ENCODE peak calls at places on chromosomes 11 and 22, in four cellular contexts. One of them, this sample, is unnamed.

GRCh38 chr11:85627332-85627997 is at the start of gene DLG2:
- DNase-seq in non-pigmented ciliary epithelial cell: no peak
- DNase-seq in NCI-H1092: peak
- DNase-seq in neural crest cell: no peak
- DNase-seq in this sample: peak

GRCh38 chr11:91790873-91791468 is 433.6 kb upstream of the FAT3 start:
- DNase-seq in non-pigmented ciliary epithelial cell: no peak
- DNase-seq in NCI-H1092: no peak
- DNase-seq in neural crest cell: no peak
- DNase-seq in this sample: no peak

GRCh38 chr11:133906746-133907145 is 50.0 kb downstream of the IGSF9B start:
- DNase-seq in non-pigmented ciliary epithelial cell: no peak
- DNase-seq in NCI-H1092: no peak
- DNase-seq in neural crest cell: no peak
- DNase-seq in this sample: no peak

GRCh38 chr11:100151944-100152343 is 535.1 kb upstream of the ARHGAP42 start:
- DNase-seq in non-pigmented ciliary epithelial cell: peak
- DNase-seq in NCI-H1092: no peak
- DNase-seq in neural crest cell: no peak
- DNase-seq in this sample: peak

GRCh38 chr22:37443977-37444376 is 16.7 kb upstream of the ELFN2 start:
- DNase-seq in non-pigmented ciliary epithelial cell: no peak
- DNase-seq in NCI-H1092: no peak
- DNase-seq in neural crest cell: no peak
- DNase-seq in this sample: no peak

GRCh38 chr11:64306876-64307622 is 1.7 kb downstream of the ESRRA start:
- DNase-seq in non-pigmented ciliary epithelial cell: no peak
- DNase-seq in NCI-H1092: no peak
- DNase-seq in neural crest cell: no peak
- DNase-seq in this sample: no peak

GRCh38 chr11:58330861-58331260 is 28.0 kb downstream of the OR5B17 start:
- DNase-seq in non-pigmented ciliary epithelial cell: peak
- DNase-seq in NCI-H1092: no peak
- DNase-seq in neural crest cell: no peak
- DNase-seq in this sample: no peak

GRCh38 chr11:119791047-119791446 is 62.0 kb upstream of the NECTIN1 start:
- DNase-seq in non-pigmented ciliary epithelial cell: no peak
- DNase-seq in NCI-H1092: no peak
- DNase-seq in neural crest cell: no peak
- DNase-seq in this sample: no peak

GRCh38 chr11:33802414-33802950 is 28.2 kb upstream of the FBXO3 start:
- DNase-seq in non-pigmented ciliary epithelial cell: peak
- DNase-seq in NCI-H1092: peak
- DNase-seq in neural crest cell: peak
- DNase-seq in this sample: peak

GRCh38 chr22:48744283-48744641 is 1083.4 kb downstream of the BRD1 start:
- DNase-seq in non-pigmented ciliary epithelial cell: no peak
- DNase-seq in NCI-H1092: no peak
- DNase-seq in neural crest cell: no peak
- DNase-seq in this sample: no peak

GRCh38 chr22:37710675-37711074 is 13.8 kb downstream of the TRIOBP start:
- DNase-seq in non-pigmented ciliary epithelial cell: no peak
- DNase-seq in NCI-H1092: no peak
- DNase-seq in neural crest cell: no peak
- DNase-seq in this sample: no peak

GRCh38 chr11:95435628-95436353 is 204.8 kb upstream of the SESN3 start:
- DNase-seq in non-pigmented ciliary epithelial cell: no peak
- DNase-seq in NCI-H1092: no peak
- DNase-seq in neural crest cell: no peak
- DNase-seq in this sample: no peak

GRCh38 chr11:46916669-46917108 is 1.7 kb downstream of the LRP4 start:
- DNase-seq in non-pigmented ciliary epithelial cell: no peak
- DNase-seq in NCI-H1092: peak
- DNase-seq in neural crest cell: peak
- DNase-seq in this sample: peak

GRCh38 chr22:28950567-28951411 is 67.4 kb downstream of the ZNRF3 start:
- DNase-seq in non-pigmented ciliary epithelial cell: no peak
- DNase-seq in NCI-H1092: peak
- DNase-seq in neural crest cell: no peak
- DNase-seq in this sample: no peak

GRCh38 chr11:118245946-118246562 is 6.1 kb downstream of the MPZL3 start:
- DNase-seq in non-pigmented ciliary epithelial cell: no peak
- DNase-seq in NCI-H1092: no peak
- DNase-seq in neural crest cell: no peak
- DNase-seq in this sample: no peak

GRCh38 chr11:82720267-82720666 is 13.4 kb downstream of the FAM181B start:
- DNase-seq in non-pigmented ciliary epithelial cell: no peak
- DNase-seq in NCI-H1092: no peak
- DNase-seq in neural crest cell: no peak
- DNase-seq in this sample: no peak

GRCh38 chr22:19834599-19834998 is 20.1 kb downstream of the GNB1L start:
- DNase-seq in non-pigmented ciliary epithelial cell: no peak
- DNase-seq in NCI-H1092: no peak
- DNase-seq in neural crest cell: no peak
- DNase-seq in this sample: no peak

GRCh38 chr22:30270841-30271240 is 4.2 kb upstream of the OSM start:
- DNase-seq in non-pigmented ciliary epithelial cell: no peak
- DNase-seq in NCI-H1092: no peak
- DNase-seq in neural crest cell: no peak
- DNase-seq in this sample: peak

GRCh38 chr11:70756756-70757155 is 358.4 kb downstream of the CTTN start:
- DNase-seq in non-pigmented ciliary epithelial cell: no peak
- DNase-seq in NCI-H1092: no peak
- DNase-seq in neural crest cell: no peak
- DNase-seq in this sample: no peak

GRCh38 chr11:5807580-5807979 is 1.1 kb upstream of the OR52N2 start:
- DNase-seq in non-pigmented ciliary epithelial cell: no peak
- DNase-seq in NCI-H1092: no peak
- DNase-seq in neural crest cell: no peak
- DNase-seq in this sample: no peak

This sample was measured in HT1080.